ENCODE peak calls at places on chromosomes 6 and 20, in four cellular contexts. One of them, this sample, is unnamed.

GRCh38 chr20:49938173-49939163 is 2.3 kb downstream of the RNF114 start:
- DNase-seq in Panc1: no peak
- DNase-seq in K562: no peak
- DNase-seq in HepG2: no peak
- DNase-seq in this sample: no peak

GRCh38 chr20:39433461-39433860 is 471.3 kb downstream of the DHX35 start:
- DNase-seq in Panc1: no peak
- DNase-seq in HepG2: no peak
- DNase-seq in K562: no peak
- DNase-seq in this sample: no peak

GRCh38 chr6:125950293-125950692 is 6.3 kb upstream of the HINT3 start:
- DNase-seq in K562: peak; percentile 74
- DNase-seq in HepG2: no peak
- DNase-seq in Panc1: no peak
- DNase-seq in this sample: no peak

GRCh38 chr20:49185071-49185757 is 2.9 kb downstream of the STAU1 start:
- DNase-seq in HepG2: peak; percentile 93
- DNase-seq in K562: no peak
- DNase-seq in Panc1: no peak
- DNase-seq in this sample: no peak

GRCh38 chr6:166046232-166046631 is 121.4 kb downstream of the TBXT start:
- DNase-seq in Panc1: no peak
- DNase-seq in K562: no peak
- DNase-seq in HepG2: no peak
- DNase-seq in this sample: no peak

GRCh38 chr6:96923871-96924493 is 546 bp upstream of the KLHL32 start:
- DNase-seq in K562: no peak
- DNase-seq in Panc1: no peak
- DNase-seq in HepG2: peak; percentile 46
- DNase-seq in this sample: no peak

GRCh38 chr6:145899915-145900569 is 64.1 kb downstream of the SHPRH start:
- DNase-seq in K562: no peak
- DNase-seq in HepG2: no peak
- DNase-seq in Panc1: no peak
- DNase-seq in this sample: no peak

GRCh38 chr20:6231551-6231950 is 108.7 kb upstream of the FERMT1 start:
- DNase-seq in HepG2: no peak
- DNase-seq in Panc1: no peak
- DNase-seq in K562: no peak
- DNase-seq in this sample: no peak

GRCh38 chr20:37455659-37456058 is 65.4 kb upstream of the NNAT start:
- DNase-seq in Panc1: no peak
- DNase-seq in K562: no peak
- DNase-seq in HepG2: no peak
- DNase-seq in this sample: no peak

GRCh38 chr20:62409935-62410741 is 3.1 kb upstream of the CABLES2 start:
- DNase-seq in K562: peak; percentile 68
- DNase-seq in HepG2: peak; percentile 42
- DNase-seq in Panc1: no peak
- DNase-seq in this sample: no peak

GRCh38 chr20:35871311-35871771 is 83.0 kb downstream of the SCAND1 start:
- DNase-seq in Panc1: peak; percentile 36
- DNase-seq in HepG2: no peak
- DNase-seq in K562: peak; percentile 51
- DNase-seq in this sample: no peak

GRCh38 chr6:128919831-128920230 is 36.9 kb downstream of the LAMA2 start:
- DNase-seq in K562: no peak
- DNase-seq in HepG2: no peak
- DNase-seq in Panc1: no peak
- DNase-seq in this sample: no peak

GRCh38 chr6:114634016-114634415 is 291.2 kb upstream of the HS3ST5 start:
- DNase-seq in K562: no peak
- DNase-seq in Panc1: no peak
- DNase-seq in HepG2: no peak
- DNase-seq in this sample: no peak

GRCh38 chr6:131545317-131545716 is 27.7 kb upstream of the ARG1 start:
- DNase-seq in Panc1: no peak
- DNase-seq in K562: no peak
- DNase-seq in HepG2: no peak
- DNase-seq in this sample: no peak

GRCh38 chr6:169654590-169655391 is 47.0 kb downstream of the WDR27 start:
- DNase-seq in K562: no peak
- DNase-seq in HepG2: no peak
- DNase-seq in Panc1: peak; percentile 24
- DNase-seq in this sample: no peak

GRCh38 chr20:64006902-64007301 is 26.0 kb downstream of the PRPF6 start:
- DNase-seq in Panc1: no peak
- DNase-seq in HepG2: no peak
- DNase-seq in K562: no peak
- DNase-seq in this sample: no peak

GRCh38 chr20:10634190-10634589 is 39.6 kb downstream of the JAG1 start:
- DNase-seq in K562: no peak
- DNase-seq in HepG2: no peak
- DNase-seq in Panc1: no peak
- DNase-seq in this sample: no peak

GRCh38 chr20:19603390-19603753 is 154.7 kb upstream of the RIN2 start:
- DNase-seq in K562: no peak
- DNase-seq in Panc1: no peak
- DNase-seq in HepG2: no peak
- DNase-seq in this sample: no peak

GRCh38 chr6:142297605-142297995 is 4.2 kb upstream of the ADGRG6 start:
- DNase-seq in Panc1: no peak
- DNase-seq in K562: no peak
- DNase-seq in HepG2: no peak
- DNase-seq in this sample: no peak

GRCh38 chr6:31578461-31579118 is 3.2 kb downstream of the TNF start:
- DNase-seq in Panc1: no peak
- DNase-seq in HepG2: no peak
- DNase-seq in K562: no peak
- DNase-seq in this sample: no peak

GRCh38 chr6:8082954-8083858 is 19.0 kb upstream of the BLOC1S5 start:
- DNase-seq in Panc1: no peak
- DNase-seq in HepG2: no peak
- DNase-seq in K562: peak; percentile 26
- DNase-seq in this sample: peak; percentile 64

GRCh38 chr6:111129003-111129402 is 41.7 kb downstream of the SLC16A10 start:
- DNase-seq in K562: no peak
- DNase-seq in HepG2: peak; percentile 24
- DNase-seq in Panc1: no peak
- DNase-seq in this sample: no peak

GRCh38 chr6:40077315-40077714 is 143.1 kb upstream of the MOCS1 start:
- DNase-seq in Panc1: no peak
- DNase-seq in HepG2: no peak
- DNase-seq in K562: no peak
- DNase-seq in this sample: no peak

GRCh38 chr20:62155428-62156253 is 12.1 kb downstream of the SS18L1 start:
- DNase-seq in K562: no peak
- DNase-seq in HepG2: peak; percentile 64
- DNase-seq in Panc1: no peak
- DNase-seq in this sample: no peak

GRCh38 chr6:34154668-34155447 is 9.0 kb upstream of the GRM4 start:
- DNase-seq in HepG2: no peak
- DNase-seq in Panc1: no peak
- DNase-seq in K562: peak; percentile 75
- DNase-seq in this sample: no peak

GRCh38 chr6:85402922-85403321 is 47.0 kb upstream of the NT5E start:
- DNase-seq in K562: no peak
- DNase-seq in HepG2: no peak
- DNase-seq in Panc1: no peak
- DNase-seq in this sample: no peak

GRCh38 chr6:127690092-127690491 is 113.1 kb downstream of the C6orf58 start:
- DNase-seq in HepG2: no peak
- DNase-seq in K562: no peak
- DNase-seq in Panc1: no peak
- DNase-seq in this sample: peak; percentile 27

GRCh38 chr20:62980970-62981369 is 25.8 kb downstream of the BHLHE23 start:
- DNase-seq in Panc1: no peak
- DNase-seq in HepG2: no peak
- DNase-seq in K562: no peak
- DNase-seq in this sample: no peak

GRCh38 chr20:44209691-44210421 is 715 bp downstream of the OSER1 start:
- DNase-seq in Panc1: no peak
- DNase-seq in K562: peak; percentile 21
- DNase-seq in HepG2: no peak
- DNase-seq in this sample: no peak

GRCh38 chr20:48604936-48605335 is 222.9 kb downstream of the PREX1 start:
- DNase-seq in Panc1: no peak
- DNase-seq in K562: no peak
- DNase-seq in HepG2: no peak
- DNase-seq in this sample: no peak

GRCh38 chr20:19991826-19992225 is 25.3 kb upstream of the NAA20 start:
- DNase-seq in HepG2: no peak
- DNase-seq in Panc1: no peak
- DNase-seq in K562: no peak
- DNase-seq in this sample: no peak

GRCh38 chr6:6893701-6894100 is 214.1 kb upstream of the RREB1 start:
- DNase-seq in Panc1: no peak
- DNase-seq in HepG2: no peak
- DNase-seq in K562: no peak
- DNase-seq in this sample: no peak

GRCh38 chr6:137968468-137968804 is 101.4 kb downstream of the TNFAIP3 start:
- DNase-seq in K562: no peak
- DNase-seq in HepG2: no peak
- DNase-seq in Panc1: no peak
- DNase-seq in this sample: no peak

GRCh38 chr6:137968901-137969300 is 101.8 kb downstream of the TNFAIP3 start:
- DNase-seq in HepG2: no peak
- DNase-seq in K562: peak; percentile 40
- DNase-seq in Panc1: no peak
- DNase-seq in this sample: no peak

GRCh38 chr6:137962725-137963124 is 95.7 kb downstream of the TNFAIP3 start:
- DNase-seq in Panc1: no peak
- DNase-seq in HepG2: no peak
- DNase-seq in K562: no peak
- DNase-seq in this sample: no peak

GRCh38 chr6:137967689-137968467 is 100.8 kb downstream of the TNFAIP3 start:
- DNase-seq in K562: no peak
- DNase-seq in HepG2: no peak
- DNase-seq in Panc1: no peak
- DNase-seq in this sample: no peak

GRCh38 chr6:137964876-137965275 is 97.8 kb downstream of the TNFAIP3 start:
- DNase-seq in K562: no peak
- DNase-seq in HepG2: no peak
- DNase-seq in Panc1: no peak
- DNase-seq in this sample: no peak
- TF ChIP-seq POLR2AphosphoS5 in K562: no peak
- TF ChIP-seq POLR2AphosphoS5 in HepG2: no peak
- TF ChIP-seq POLR2AphosphoS5 in Panc1: no peak
- TF ChIP-seq POLR2AphosphoS5 in this sample: no peak

DNA sequence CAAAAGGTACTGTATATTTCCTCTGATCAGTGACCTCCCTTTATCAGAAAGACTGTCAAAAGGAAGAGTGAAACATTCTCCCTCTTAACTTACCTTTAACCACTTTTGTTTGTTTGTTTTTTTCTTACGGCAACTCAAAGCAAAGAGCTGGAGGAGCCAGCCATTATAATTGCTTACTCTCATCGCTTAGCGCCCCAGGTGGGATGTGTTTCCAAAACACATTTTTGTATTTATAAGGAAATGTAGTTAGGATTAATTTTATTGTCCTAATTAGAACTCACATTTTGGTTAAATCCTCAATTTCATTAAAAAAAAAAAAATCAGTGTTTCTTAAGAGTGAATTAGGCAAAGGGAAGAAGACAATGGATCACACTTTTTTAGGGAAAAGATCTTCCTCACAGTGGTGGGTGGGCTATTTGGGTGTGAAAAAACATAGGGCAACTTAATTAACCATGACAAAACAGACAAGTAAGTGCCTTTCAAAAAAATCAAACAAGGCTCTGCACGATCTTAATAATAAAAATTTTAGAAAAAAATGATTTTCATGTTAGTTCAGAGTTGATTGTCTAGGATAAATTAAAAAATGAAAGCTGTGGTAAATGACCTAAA is 1.2 kb upstream of the PHACTR2 start:
- DNase-seq in HepG2: no peak
- DNase-seq in Panc1: no peak
- DNase-seq in K562: no peak
- DNase-seq in this sample: no peak
- H3K4me1 ChIP-seq in HepG2: peaks cover 75% of the 10 kb centered on the region
- H3K4me1 ChIP-seq in Panc1: peaks cover 46% of the 10 kb centered on the region
- H3K4me1 ChIP-seq in K562: peaks cover 5% of the 10 kb centered on the region
- H3K4me1 ChIP-seq in this sample: peaks cover 66% of the 10 kb centered on the region

DNA sequence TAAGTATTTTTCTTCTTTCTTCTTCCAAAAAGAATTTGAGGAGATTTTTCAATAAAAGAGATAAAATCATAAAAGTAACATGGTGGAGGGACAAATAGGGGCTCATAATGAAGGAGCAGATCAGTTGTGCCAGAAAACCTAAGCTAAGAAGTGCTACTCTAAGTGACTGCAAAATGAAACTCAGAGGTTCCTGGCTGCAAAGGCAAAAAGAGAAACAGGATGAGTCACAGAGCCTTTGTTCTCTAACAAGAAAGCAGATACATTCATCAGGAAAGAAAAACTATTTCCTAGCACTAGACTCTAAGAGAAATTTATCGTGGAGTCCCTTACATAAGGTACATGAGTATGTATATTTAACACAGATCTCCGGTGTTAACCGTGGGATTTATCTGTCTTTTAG is 49.8 kb downstream of the TSHZ2 start:
- DNase-seq in HepG2: no peak
- DNase-seq in K562: no peak
- DNase-seq in Panc1: no peak
- DNase-seq in this sample: no peak
- TF ChIP-seq TCF7L2 in HepG2: no peak
- TF ChIP-seq TCF7L2 in K562: no peak
- TF ChIP-seq TCF7L2 in Panc1: no peak
- TF ChIP-seq TCF7L2 in this sample: no peak

DNA sequence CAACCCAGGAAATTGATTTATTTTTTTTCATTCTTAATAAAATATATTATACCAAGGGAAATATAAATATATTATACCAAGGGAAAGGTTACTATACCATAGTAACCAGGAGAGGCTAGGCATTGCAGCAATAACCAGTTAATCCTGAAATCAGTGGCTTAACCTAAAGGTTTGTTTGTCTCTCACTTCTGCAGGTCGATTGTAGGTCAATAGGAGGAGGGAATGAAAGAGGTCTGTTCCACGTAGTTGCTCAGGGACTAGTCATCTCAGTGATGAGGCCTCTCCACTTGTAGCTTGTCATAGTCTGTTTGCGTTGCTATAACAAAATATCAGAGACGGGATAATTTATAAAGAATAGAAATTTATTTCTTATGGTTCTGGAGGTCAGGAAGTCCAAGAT is 168.0 kb downstream of the GJA1 start:
- DNase-seq in Panc1: no peak
- DNase-seq in HepG2: no peak
- DNase-seq in K562: no peak
- DNase-seq in this sample: no peak
- TF ChIP-seq POLR2AphosphoS5 in Panc1: no peak
- TF ChIP-seq POLR2AphosphoS5 in HepG2: no peak
- TF ChIP-seq POLR2AphosphoS5 in K562: no peak
- TF ChIP-seq POLR2AphosphoS5 in this sample: no peak

GRCh38 chr6:107214655-107215054 is 99.3 kb upstream of the BEND3 start:
- DNase-seq in K562: no peak
- DNase-seq in HepG2: no peak
- DNase-seq in Panc1: no peak
- DNase-seq in this sample: no peak
- H3K4me1 ChIP-seq in K562: no peaks in the 10 kb centered on the region
- H3K4me1 ChIP-seq in HepG2: peaks cover 28% of the 10 kb centered on the region
- H3K4me1 ChIP-seq in Panc1: no peaks in the 10 kb centered on the region
- H3K4me1 ChIP-seq in this sample: no peaks in the 10 kb centered on the region

GRCh38 chr20:58392286-58392685 is 3.3 kb downstream of the VAPB start:
- DNase-seq in Panc1: no peak
- DNase-seq in K562: no peak
- DNase-seq in HepG2: no peak
- DNase-seq in this sample: no peak
- TF ChIP-seq TCF7L2 in Panc1: no peak
- TF ChIP-seq TCF7L2 in K562: no peak
- TF ChIP-seq TCF7L2 in HepG2: no peak
- TF ChIP-seq TCF7L2 in this sample: no peak